ENCODE peak calls at places on chromosomes 12 and 14, in four cellular contexts. C, Y, D and H are unnamed samples.

GRCh38 chr12:47725091-47725772 is at the start of gene ENDOU:
- DNase-seq in C (no peak), Y (no peak), D (no peak), H (no peak)

GRCh38 chr14:22084393-22085281 is 411.0 kb upstream of the OR4E1 start:
- DNase-seq in C (peak), D (peak), Y (peak), H (peak)

GRCh38 chr12:106058256-106059182 is 80.2 kb downstream of the NUAK1 start:
- DNase-seq in C (peak), Y (peak), D (no peak), H (peak)

GRCh38 chr14:66403183-66403582 is 83.0 kb upstream of the CCDC196 start:
- DNase-seq in Y (peak), D (no peak), C (peak), H (peak)

GRCh38 chr14:86790408-86791364 is 1202.3 kb downstream of the GALC start:
- DNase-seq in D (no peak), C (no peak), Y (peak), H (no peak)

GRCh38 chr12:25256005-25256404 is 5.3 kb upstream of the KRAS start:
- DNase-seq in D (no peak), Y (no peak), C (no peak), H (no peak)

GRCh38 chr12:72901685-72902084 is 629.5 kb downstream of the TRHDE start:
- DNase-seq in D (no peak), C (no peak), Y (no peak), H (no peak)

GRCh38 chr14:36976571-36977023 is 195.8 kb downstream of the SLC25A21 start:
- DNase-seq in Y (peak), C (peak), D (no peak), H (peak)

GRCh38 chr12:125111403-125111802 is 46.2 kb downstream of the AACS start:
- DNase-seq in D (no peak), Y (no peak), C (no peak), H (no peak)

GRCh38 chr12:14729586-14729985 is 33.2 kb upstream of the GUCY2C start:
- DNase-seq in D (no peak), C (no peak), Y (no peak), H (no peak)

DNA sequence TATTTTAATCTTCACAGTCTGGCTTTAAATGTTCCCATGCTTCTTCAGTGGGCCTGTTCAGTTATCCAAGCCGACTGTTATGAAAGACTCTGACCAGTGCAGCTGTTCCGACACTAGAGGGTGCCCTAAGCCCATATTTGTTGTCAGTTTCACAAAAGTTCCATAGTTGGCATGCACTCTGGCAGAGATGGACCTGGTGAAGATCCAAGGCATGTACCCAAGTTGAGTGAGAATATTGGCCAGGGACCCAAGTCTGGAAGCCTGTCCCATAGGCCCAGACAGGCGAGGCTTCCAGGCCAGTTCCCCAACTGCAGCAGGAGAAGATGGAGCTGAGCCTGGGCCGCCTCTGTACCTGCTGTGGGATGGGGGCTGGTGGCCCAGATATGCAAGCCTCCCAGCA is 27.4 kb upstream of the GUCY2C start:
- DNase-seq in C (peak), D (peak), Y (peak), H (peak)
- TF ChIP-seq CTCF in C (peak), D (peak), Y (peak), H (peak)

GRCh38 chr14:94484476-94484875 is 8.5 kb upstream of the SERPINA9 start:
- DNase-seq in D (no peak), C (no peak), Y (no peak), H (no peak)
- H3K4me3 ChIP-seq in D (no peak), C (no peak), Y (no peak), H (no peak)

GRCh38 chr14:102317564-102318248 is 1.8 kb upstream of the ZNF839 start:
- DNase-seq in D (no peak), C (no peak), Y (no peak), H (peak)
- TF ChIP-seq CTCF in D (no peak), C (no peak), Y (no peak), H (no peak)

DNA sequence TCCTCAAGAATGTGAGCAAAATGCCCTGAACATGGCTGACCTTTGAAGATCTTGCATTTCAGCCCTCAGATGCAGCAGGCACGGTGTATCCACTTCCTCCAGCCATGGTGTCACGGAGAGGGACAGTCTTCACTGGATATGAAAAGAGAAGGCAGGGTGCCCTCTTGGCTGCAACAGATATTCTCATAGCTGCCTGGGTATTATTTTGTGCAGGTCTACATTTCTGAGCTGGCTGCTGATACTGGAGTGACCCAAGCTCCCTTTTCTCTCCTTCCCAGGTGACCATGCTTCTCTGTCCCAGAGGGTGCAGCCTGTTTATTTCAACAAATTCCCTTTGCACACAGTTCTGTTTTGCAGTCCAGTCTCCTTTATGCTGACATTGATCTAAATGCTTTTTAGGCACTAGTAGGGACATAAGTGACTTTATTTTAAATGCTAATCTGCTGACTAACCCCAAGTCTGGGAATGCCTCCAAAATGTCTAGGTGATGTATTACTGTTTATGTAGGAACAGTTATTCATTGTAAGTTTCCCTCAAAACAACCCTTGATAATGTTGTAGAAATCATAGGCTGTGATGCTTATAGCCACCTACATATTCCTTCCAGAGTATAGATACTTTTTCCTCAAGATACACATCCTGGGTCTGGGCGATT is 17.4 kb upstream of the PYGL start:
- DNase-seq in Y (peak), C (peak), D (peak), H (peak)
- H3K4me3 ChIP-seq in Y (peak), C (no peak), D (peak), H (peak)

GRCh38 chr12:92619730-92620684 is 82.8 kb upstream of the PLEKHG7 start:
- DNase-seq in Y (peak), D (no peak), C (no peak), H (no peak)
- TF ChIP-seq CTCF in Y (no peak), D (no peak), C (no peak), H (no peak)

GRCh38 chr12:55847603-55848329 is 5.0 kb upstream of the MMP19 start:
- DNase-seq in C (peak), D (peak), Y (peak), H (peak)
- H3K4me3 ChIP-seq in C (no peak), D (peak), Y (peak), H (peak)

DNA sequence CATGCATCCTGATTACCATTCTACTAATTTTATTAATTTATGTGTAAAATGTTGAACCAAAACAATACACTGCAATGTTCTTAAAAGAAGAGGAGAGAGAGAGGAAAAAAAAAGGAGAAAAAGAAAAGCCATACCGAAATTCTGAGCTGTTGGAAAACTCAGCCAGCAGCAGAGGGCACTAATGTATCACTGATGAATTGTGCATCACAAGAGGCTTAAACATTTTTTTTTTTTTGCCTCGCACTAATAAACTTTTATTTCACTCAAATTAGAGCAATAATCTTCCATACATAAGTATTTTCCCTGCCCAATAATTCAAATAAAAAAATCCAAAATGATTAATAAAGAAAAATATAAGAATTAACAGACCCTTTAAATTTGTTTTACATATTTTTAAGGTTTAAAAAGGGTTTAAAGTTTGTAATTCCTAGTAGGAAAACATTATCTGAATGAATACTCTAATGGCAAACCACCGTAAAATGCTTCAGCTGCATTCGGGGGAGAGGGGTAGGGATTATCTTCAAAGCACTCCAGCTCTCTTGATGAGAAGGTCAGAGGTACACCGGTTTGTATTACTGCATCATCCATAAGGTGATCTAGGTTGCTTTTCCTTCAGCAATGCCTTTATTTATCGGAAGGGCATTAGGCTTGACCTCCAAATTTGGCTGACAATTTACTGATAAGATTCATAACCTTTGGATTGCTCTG is 41.9 kb downstream of the ATP23 start:
- DNase-seq in Y (peak), C (peak), D (peak), H (peak)
- TF ChIP-seq CTCF in Y (peak), C (peak), D (peak), H (peak)

DNA sequence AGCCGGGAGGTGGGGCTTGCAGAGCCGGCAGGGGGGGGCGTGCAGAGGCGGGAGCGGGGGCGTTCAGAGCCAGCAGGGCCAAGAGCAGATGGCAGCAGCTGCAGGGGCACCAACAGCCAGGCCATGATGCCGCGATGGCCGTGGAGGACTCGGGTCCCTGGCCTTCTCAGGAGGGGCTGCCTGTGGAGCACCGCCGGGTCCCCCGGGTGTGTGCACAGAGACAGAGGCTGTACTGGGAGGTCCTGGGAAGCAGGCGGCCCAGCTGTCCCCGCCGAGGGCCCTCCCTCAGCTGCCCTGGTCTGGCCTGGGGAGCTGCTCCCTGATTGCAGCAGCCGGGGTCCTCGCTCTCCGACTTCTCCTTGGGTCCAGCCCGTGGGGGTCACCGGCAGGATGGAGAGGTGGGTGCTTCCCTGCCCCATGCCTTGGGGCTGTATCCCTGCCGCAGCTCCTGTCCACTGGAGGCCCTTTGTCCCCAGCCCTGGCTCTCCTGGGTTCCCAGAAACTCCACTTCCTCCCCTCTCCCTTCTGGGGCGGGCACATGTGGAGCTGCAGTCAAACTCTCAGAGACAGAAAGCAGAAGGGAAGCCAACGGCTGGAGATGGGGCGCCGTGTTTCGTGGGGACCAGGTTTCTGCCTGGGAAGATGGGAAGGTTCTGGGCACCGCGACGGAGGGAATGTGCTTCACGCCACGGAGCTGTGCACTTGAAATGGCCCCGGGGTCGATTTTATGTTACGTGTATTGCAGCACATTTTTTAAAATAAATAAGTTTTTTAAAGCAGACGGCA is 75.8 kb upstream of the GALNT9 start:
- DNase-seq in D (no peak), C (no peak), Y (no peak), H (no peak)
- H3K4me3 ChIP-seq in D (no peak), C (no peak), Y (no peak), H (no peak)

GRCh38 chr14:89013098-89013504 is 188.7 kb downstream of the TTC8 start:
- DNase-seq in Y (no peak), D (no peak), C (peak), H (peak)
- TF ChIP-seq CTCF in Y (peak), D (peak), C (peak), H (peak)